ENCODE peak calls at places on chromosome 4, in four cellular contexts. G is neural progenitor cell, O is SK-N-SH, N is PC-3. I is an unnamed sample.

GRCh38 chr4:80279751-80280150 is 13.3 kb downstream of the FGF5 start:
- DNase-seq in G (no peak), O (no peak), N (no peak), I (no peak)

GRCh38 chr4:80075995-80076394 is 3.0 kb upstream of the ANTXR2 start:
- DNase-seq in O (no peak), N (no peak), G (no peak), I (no peak)

GRCh38 chr4:48109413-48110263 is 24.4 kb downstream of the TXK start:
- DNase-seq in G (peak), O (peak), N (peak), I (peak)

GRCh38 chr4:8241895-8242696 is 27.5 kb upstream of the HTRA3 start:
- DNase-seq in G (peak), N (peak), O (peak), I (peak)

GRCh38 chr4:80386281-80386886 is 50.9 kb downstream of the CFAP299 start:
- DNase-seq in N (no peak), O (no peak), G (no peak), I (no peak)

GRCh38 chr4:128649575-128650205 is 159.8 kb upstream of the JADE1 start:
- DNase-seq in G (no peak), N (no peak), O (no peak), I (peak)

GRCh38 chr4:163558539-163559044 is 64.1 kb downstream of the TMA16 start:
- DNase-seq in G (no peak), N (no peak), O (no peak), I (no peak)

GRCh38 chr4:2570551-2571222 is 34.2 kb downstream of the FAM193A start:
- DNase-seq in N (no peak), O (no peak), G (no peak), I (no peak)

GRCh38 chr4:186032259-186032658 is 36.7 kb upstream of the TLR3 start:
- DNase-seq in G (no peak), O (no peak), N (peak), I (peak)

GRCh38 chr4:26873391-26874026 is 12.9 kb downstream of the STIM2 start:
- DNase-seq in G (no peak), N (no peak), O (no peak), I (no peak)

GRCh38 chr4:160537681-160538080 is 1434.8 kb downstream of the RAPGEF2 start:
- DNase-seq in N (peak), G (no peak), O (no peak), I (no peak)
- TF ChIP-seq EZH2phosphoT487 in N (no peak), G (no peak), O (no peak), I (no peak)

GRCh38 chr4:158201310-158201709 is 9.0 kb upstream of the TMEM144 start:
- DNase-seq in O (no peak), G (no peak), N (no peak), I (no peak)
- H3K4me3 ChIP-seq in O (no peak), G (no peak), N (no peak), I (no peak)

GRCh38 chr4:151165205-151166000 is 66.0 kb downstream of the RPS3A start:
- DNase-seq in N (peak), G (no peak), O (no peak), I (no peak)

GRCh38 chr4:151169223-151169622 is 69.8 kb downstream of the RPS3A start:
- DNase-seq in N (no peak), O (peak), G (peak), I (peak)

GRCh38 chr4:151167561-151167960 is 68.1 kb downstream of the RPS3A start:
- DNase-seq in N (no peak), O (no peak), G (no peak), I (no peak)

GRCh38 chr4:151163855-151164254 is 64.4 kb downstream of the RPS3A start:
- DNase-seq in G (no peak), O (no peak), N (no peak), I (no peak)

DNA sequence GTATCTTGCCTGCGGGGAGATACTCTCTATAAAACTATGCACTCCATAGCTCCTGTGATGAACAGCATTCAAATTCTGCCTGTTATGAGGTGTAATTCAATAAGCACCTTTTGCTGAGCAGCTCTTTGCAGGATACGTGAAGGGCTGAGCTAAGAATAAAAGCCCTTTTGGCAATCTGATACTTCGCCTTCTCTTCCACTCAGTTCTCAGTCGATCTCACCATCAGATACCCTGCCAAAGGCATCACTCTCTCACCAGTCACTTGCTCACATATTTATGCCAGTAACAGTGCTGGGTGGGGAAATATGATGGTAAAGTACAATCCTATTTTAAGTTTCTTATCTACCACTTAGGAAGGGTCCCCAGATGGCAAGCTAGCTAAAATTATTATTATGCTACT is 67.2 kb downstream of the RPS3A start:
- DNase-seq in O (peak), G (no peak), N (peak), I (no peak)
- TF ChIP-seq EZH2phosphoT487 in O (no peak), G (no peak), N (no peak), I (no peak)

DNA sequence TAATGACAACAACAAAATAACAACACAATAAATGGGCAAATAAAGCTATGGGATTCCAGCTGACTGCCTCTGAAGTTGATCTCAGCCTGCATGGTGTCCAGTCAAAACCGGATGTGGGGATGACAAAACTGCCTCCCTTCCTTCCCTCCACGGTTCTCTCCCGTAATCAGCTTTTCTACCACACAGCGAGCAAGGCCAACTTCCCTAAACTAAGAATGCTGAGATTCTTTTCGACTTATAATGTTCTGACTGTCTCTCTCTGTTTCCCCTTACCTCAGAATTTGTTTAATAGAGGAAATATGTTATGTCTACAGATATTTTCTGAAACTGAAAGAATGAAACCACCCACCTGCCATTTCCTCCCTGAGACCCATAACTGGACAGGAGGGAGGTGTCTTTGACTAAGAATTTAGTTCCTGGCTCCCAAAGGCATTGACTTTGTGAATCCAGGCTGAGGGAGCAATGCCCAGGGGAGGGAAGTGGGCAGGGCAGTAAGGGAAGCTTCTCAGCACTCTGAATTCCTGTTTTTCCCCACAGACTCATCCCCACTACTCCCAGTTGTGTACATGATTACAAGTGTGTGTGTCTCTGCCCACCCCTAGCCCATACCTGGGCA is 1.0 kb upstream of the TLR1 start:
- DNase-seq in O (no peak), G (no peak), N (no peak), I (peak)
- H3K4me3 ChIP-seq in O (no peak), G (no peak), N (no peak), I (no peak)

GRCh38 chr4:176814770-176815169 is 22.0 kb upstream of the VEGFC start:
- DNase-seq in N (no peak), G (no peak), O (no peak), I (peak)
- TF ChIP-seq EZH2phosphoT487 in N (no peak), G (no peak), O (no peak), I (no peak)

GRCh38 chr4:113858924-113859323 is 97.4 kb upstream of the CAMK2D start:
- DNase-seq in O (no peak), G (no peak), N (no peak), I (no peak)
- H3K4me3 ChIP-seq in O (no peak), G (no peak), N (no peak), I (no peak)

DNA sequence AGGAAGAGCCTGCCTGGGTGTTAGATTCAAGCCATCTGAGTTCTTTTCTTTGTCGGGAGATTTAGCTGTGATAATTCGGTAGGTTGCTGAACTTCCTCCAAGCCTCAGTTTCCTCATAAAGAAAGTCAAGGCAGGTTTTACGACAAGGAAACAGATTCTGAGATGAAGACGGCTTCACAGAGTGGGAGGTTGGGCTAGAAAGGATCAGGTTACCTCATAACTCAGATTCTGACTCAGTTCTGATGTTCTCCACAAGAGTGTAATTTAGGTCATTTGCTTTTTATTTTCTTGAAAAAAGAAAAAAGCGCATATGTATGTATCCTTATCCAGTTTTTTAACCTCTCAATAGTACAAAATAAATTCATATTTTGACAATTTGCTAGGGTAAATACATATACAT is 47.2 kb upstream of the ELOVL6 start:
- DNase-seq in O (no peak), G (no peak), N (peak), I (peak)
- TF ChIP-seq EZH2phosphoT487 in O (no peak), G (no peak), N (no peak), I (no peak)

GRCh38 chr4:1152284-1152683 is 20.1 kb downstream of the SPON2 start:
- DNase-seq in N (peak), G (no peak), O (no peak), I (no peak)

GRCh38 chr4:1154126-1154522 is 18.3 kb downstream of the SPON2 start:
- DNase-seq in N (no peak), G (no peak), O (no peak), I (no peak)

GRCh38 chr4:1150875-1151274 is 21.5 kb downstream of the SPON2 start:
- DNase-seq in G (no peak), O (no peak), N (no peak), I (no peak)

GRCh38 chr4:1153567-1154090 is 18.8 kb downstream of the SPON2 start:
- DNase-seq in O (no peak), G (no peak), N (no peak), I (no peak)

DNA sequence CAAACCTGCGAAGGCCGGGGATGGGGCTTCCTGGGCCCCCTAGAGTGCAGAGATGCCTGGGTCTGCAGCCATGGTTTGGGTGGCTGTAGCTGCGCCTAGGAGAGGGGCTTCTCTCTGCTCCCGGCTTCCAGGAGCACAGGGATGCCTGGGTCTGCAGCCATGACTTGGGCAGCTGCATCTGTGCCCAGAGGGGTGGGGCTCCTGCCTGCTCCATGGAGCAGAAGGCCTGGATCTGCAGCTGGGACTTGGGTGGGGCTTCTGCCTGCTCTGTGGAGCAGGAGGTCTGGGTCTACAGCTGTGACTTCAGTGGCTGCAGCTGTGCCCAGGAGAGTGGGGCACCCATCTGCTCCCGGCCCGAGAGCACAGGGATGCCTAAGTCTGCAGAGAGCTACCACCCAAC is 20.8 kb downstream of the SPON2 start:
- DNase-seq in G (no peak), N (no peak), O (no peak), I (no peak)
- H3K4me3 ChIP-seq in G (no peak), N (no peak), O (no peak), I (no peak)

I was measured in GM23248.